ENCODE peak calls at places on chromosomes 5 and 9, in five cellular contexts. One of them, this sample, is unnamed.

GRCh38 chr9:86733929-86734328 is 213.4 kb downstream of the GAS1 start:
- DNase-seq in NCI-H748 treated with DMSO at 0.1 percent for 48 hours: no peak
- DNase-seq in PC-3: no peak
- DNase-seq in activated CD4-positive, alpha-beta T cell treated with anti-CD3 and anti-CD28 coated beads for 48 hours: no peak
- DNase-seq in RPMI8226: no peak
- DNase-seq in this sample: no peak

GRCh38 chr9:70935856-70936255 is 185.6 kb downstream of the TRPM3 start:
- DNase-seq in NCI-H748 treated with DMSO at 0.1 percent for 48 hours: no peak
- DNase-seq in PC-3: no peak
- DNase-seq in activated CD4-positive, alpha-beta T cell treated with anti-CD3 and anti-CD28 coated beads for 48 hours: no peak
- DNase-seq in RPMI8226: no peak
- DNase-seq in this sample: no peak

GRCh38 chr5:1919750-1920149 is 37.0 kb upstream of the IRX4 start:
- DNase-seq in activated CD4-positive, alpha-beta T cell treated with anti-CD3 and anti-CD28 coated beads for 48 hours: no peak
- DNase-seq in PC-3: no peak
- DNase-seq in NCI-H748 treated with DMSO at 0.1 percent for 48 hours: no peak
- DNase-seq in RPMI8226: no peak
- DNase-seq in this sample: no peak

GRCh38 chr9:110092792-110093191 is 115.2 kb downstream of the C9orf152 start:
- DNase-seq in activated CD4-positive, alpha-beta T cell treated with anti-CD3 and anti-CD28 coated beads for 48 hours: no peak
- DNase-seq in RPMI8226: no peak
- DNase-seq in PC-3: no peak
- DNase-seq in NCI-H748 treated with DMSO at 0.1 percent for 48 hours: no peak
- DNase-seq in this sample: no peak

GRCh38 chr9:24342457-24342856 is 203.2 kb downstream of the IZUMO3 start:
- DNase-seq in activated CD4-positive, alpha-beta T cell treated with anti-CD3 and anti-CD28 coated beads for 48 hours: no peak
- DNase-seq in PC-3: no peak
- DNase-seq in RPMI8226: no peak
- DNase-seq in NCI-H748 treated with DMSO at 0.1 percent for 48 hours: no peak
- DNase-seq in this sample: no peak

GRCh38 chr5:139660105-139660915 is 12.2 kb downstream of the CXXC5 start:
- DNase-seq in PC-3: peak
- DNase-seq in RPMI8226: no peak
- DNase-seq in activated CD4-positive, alpha-beta T cell treated with anti-CD3 and anti-CD28 coated beads for 48 hours: no peak
- DNase-seq in NCI-H748 treated with DMSO at 0.1 percent for 48 hours: no peak
- DNase-seq in this sample: no peak

GRCh38 chr9:14226855-14227532 is 86.9 kb downstream of the NFIB start:
- DNase-seq in RPMI8226: no peak
- DNase-seq in NCI-H748 treated with DMSO at 0.1 percent for 48 hours: no peak
- DNase-seq in activated CD4-positive, alpha-beta T cell treated with anti-CD3 and anti-CD28 coated beads for 48 hours: no peak
- DNase-seq in PC-3: no peak
- DNase-seq in this sample: no peak

GRCh38 chr9:120965344-120966004 is 38.9 kb upstream of the TRAF1 start:
- DNase-seq in PC-3: no peak
- DNase-seq in RPMI8226: no peak
- DNase-seq in activated CD4-positive, alpha-beta T cell treated with anti-CD3 and anti-CD28 coated beads for 48 hours: no peak
- DNase-seq in NCI-H748 treated with DMSO at 0.1 percent for 48 hours: peak
- DNase-seq in this sample: no peak

GRCh38 chr5:163377982-163378381 is 59.4 kb upstream of the CCNG1 start:
- DNase-seq in PC-3: no peak
- DNase-seq in RPMI8226: no peak
- DNase-seq in NCI-H748 treated with DMSO at 0.1 percent for 48 hours: no peak
- DNase-seq in activated CD4-positive, alpha-beta T cell treated with anti-CD3 and anti-CD28 coated beads for 48 hours: no peak
- DNase-seq in this sample: no peak

GRCh38 chr5:143059355-143059754 is 289.2 kb downstream of the ARHGAP26 start:
- DNase-seq in activated CD4-positive, alpha-beta T cell treated with anti-CD3 and anti-CD28 coated beads for 48 hours: no peak
- DNase-seq in NCI-H748 treated with DMSO at 0.1 percent for 48 hours: no peak
- DNase-seq in RPMI8226: no peak
- DNase-seq in PC-3: peak
- DNase-seq in this sample: no peak

GRCh38 chr9:17813798-17814197 is 234.9 kb downstream of the SH3GL2 start:
- DNase-seq in PC-3: no peak
- DNase-seq in NCI-H748 treated with DMSO at 0.1 percent for 48 hours: no peak
- DNase-seq in activated CD4-positive, alpha-beta T cell treated with anti-CD3 and anti-CD28 coated beads for 48 hours: no peak
- DNase-seq in RPMI8226: no peak
- DNase-seq in this sample: no peak

GRCh38 chr5:32042571-32042970 is 131.5 kb downstream of the GOLPH3 start:
- DNase-seq in NCI-H748 treated with DMSO at 0.1 percent for 48 hours: no peak
- DNase-seq in activated CD4-positive, alpha-beta T cell treated with anti-CD3 and anti-CD28 coated beads for 48 hours: no peak
- DNase-seq in PC-3: no peak
- DNase-seq in RPMI8226: no peak
- DNase-seq in this sample: no peak

This sample was measured in stimulated activated naive CD8-positive, alpha-beta T cell treated with anti-CD3 and anti-CD28 coated beads, Interleukin-15, Interleukin-2, amounts not matched to agents 100 U/mL and 50 U/mL, for 24 hours.